ENCODE peak calls at places on chromosomes 13 and 19, in six cellular contexts. I, W, T, F, O and M are unnamed samples.

GRCh38 chr19:49560358-49560900 is 19.9 kb downstream of the NOSIP start:
- DNase-seq in I (no peak), W (no peak), T (peak; percentile 39), F (no peak), O (no peak), M (no peak)

GRCh38 chr13:48142437-48142836 is 47.5 kb upstream of the MED4 start:
- DNase-seq in I (no peak), W (no peak), T (no peak), F (no peak), O (no peak), M (no peak)

GRCh38 chr19:45231891-45232290 is 13.3 kb downstream of the EXOC3L2 start:
- DNase-seq in I (no peak), W (no peak), T (no peak), F (no peak), O (no peak), M (no peak)

GRCh38 chr19:6271721-6272410 is 7.9 kb downstream of the MLLT1 start:
- DNase-seq in I (no peak), W (no peak), T (no peak), F (peak; percentile 81), O (no peak), M (no peak)

GRCh38 chr19:43527860-43528622 is 1.0 kb upstream of the ETHE1 start:
- DNase-seq in I (no peak), W (no peak), T (no peak), F (peak; percentile 26), O (no peak), M (peak; percentile 72)

GRCh38 chr13:49838989-49839388 is 46.5 kb upstream of the KPNA3 start:
- DNase-seq in I (no peak), W (no peak), T (no peak), F (no peak), O (no peak), M (no peak)

GRCh38 chr13:69912576-69913074 is 195.0 kb upstream of the ATXN8OS start:
- DNase-seq in I (no peak), W (no peak), T (no peak), F (peak; percentile 25), O (no peak), M (no peak)

GRCh38 chr13:35479223-35479536 is 2.7 kb upstream of the MAB21L1 start:
- DNase-seq in I (no peak), W (no peak), T (no peak), F (no peak), O (no peak), M (no peak)

GRCh38 chr13:113151745-113152707 is 6.4 kb upstream of the PROZ start:
- DNase-seq in I (no peak), W (no peak), T (no peak), F (peak; percentile 35), O (no peak), M (no peak)

GRCh38 chr13:110561335-110562033 is at the start of gene RAB20:
- DNase-seq in I (peak; percentile 94), W (peak; percentile 21), T (peak; percentile 40), F (no peak), O (peak; percentile 45), M (peak; percentile 61)

GRCh38 chr19:34118879-34119748 is 53.2 kb upstream of the LSM14A start:
- DNase-seq in I (no peak), W (no peak), T (no peak), F (no peak), O (no peak), M (no peak)

GRCh38 chr13:93249918-93250306 is 23.3 kb downstream of the GPC6 start:
- DNase-seq in I (no peak), W (no peak), T (no peak), F (no peak), O (no peak), M (no peak)

GRCh38 chr13:31722684-31723083 is 16.6 kb upstream of the RXFP2 start:
- DNase-seq in I (no peak), W (no peak), T (no peak), F (peak; percentile 67), O (no peak), M (no peak)

GRCh38 chr19:48513289-48514122 is 1.9 kb upstream of the LMTK3 start:
- DNase-seq in I (no peak), W (no peak), T (peak; percentile 71), F (peak; percentile 42), O (peak; percentile 94), M (peak; percentile 60)

GRCh38 chr13:37403776-37404497 is 194.6 kb downstream of the POSTN start:
- DNase-seq in I (no peak), W (no peak), T (no peak), F (no peak), O (no peak), M (no peak)

GRCh38 chr13:24183741-24184182 is 23.2 kb downstream of the SPATA13 start:
- DNase-seq in I (no peak), W (no peak), T (no peak), F (no peak), O (no peak), M (no peak)

GRCh38 chr13:75494491-75494890 is 12.5 kb upstream of the TBC1D4 start:
- DNase-seq in I (no peak), W (no peak), T (no peak), F (no peak), O (no peak), M (no peak)

GRCh38 chr13:29536853-29537252 is 58.6 kb downstream of the SLC7A1 start:
- DNase-seq in I (no peak), W (no peak), T (no peak), F (no peak), O (no peak), M (no peak)

GRCh38 chr13:108676620-108677019 is 47.2 kb downstream of the MYO16 start:
- DNase-seq in I (no peak), W (no peak), T (no peak), F (no peak), O (no peak), M (no peak)

GRCh38 chr13:30898721-30899188 is 7.3 kb upstream of the MEDAG start:
- DNase-seq in I (no peak), W (peak; percentile 44), T (no peak), F (no peak), O (no peak), M (no peak)

GRCh38 chr13:102913924-102914628 is 68.2 kb downstream of the ERCC5 start:
- DNase-seq in I (no peak), W (no peak), T (no peak), F (no peak), O (no peak), M (no peak)

GRCh38 chr19:13834308-13834790 is 39.1 kb downstream of the ZSWIM4 start:
- DNase-seq in I (no peak), W (no peak), T (no peak), F (no peak), O (peak; percentile 55), M (no peak)

GRCh38 chr13:71030789-71031188 is 836.2 kb downstream of the DACH1 start:
- DNase-seq in I (no peak), W (no peak), T (no peak), F (no peak), O (no peak), M (no peak)

GRCh38 chr13:91817250-91817649 is 418.8 kb downstream of the GPC5 start:
- DNase-seq in I (no peak), W (no peak), T (no peak), F (peak; percentile 62), O (no peak), M (peak; percentile 73)

GRCh38 chr19:31560771-31561080 is 211.5 kb upstream of the TSHZ3 start:
- DNase-seq in I (no peak), W (no peak), T (no peak), F (no peak), O (no peak), M (no peak)

GRCh38 chr19:16628183-16628983 is at the start of gene MED26:
- DNase-seq in I (peak; percentile 99), W (peak; percentile 59), T (peak; percentile 96), F (peak; percentile 95), O (peak; percentile 58), M (peak; percentile 94)

GRCh38 chr19:11984986-11985385 is 20.1 kb downstream of the ZNF763 start:
- DNase-seq in I (no peak), W (no peak), T (no peak), F (peak; percentile 0), O (no peak), M (no peak)

GRCh38 chr13:93505104-93505952 is 278.7 kb downstream of the GPC6 start:
- DNase-seq in I (no peak), W (no peak), T (no peak), F (no peak), O (no peak), M (peak; percentile 41)